ENCODE peak calls at places on chromosomes 5 and 9, in four cellular contexts. X is GM12865, D is foreskin fibroblast, P is mesenchymal stem cell. L is an unnamed sample.

GRCh38 chr5:10091701-10092100 is 158.0 kb downstream of the ATPSCKMT start:
- DNase-seq in X (no peak), D (no peak), P (no peak), L (no peak)

GRCh38 chr9:127693143-127693542 is 13.6 kb upstream of the CFAP157 start:
- DNase-seq in X (no peak), D (no peak), P (no peak), L (no peak)

GRCh38 chr5:620586-621180 is 8.5 kb downstream of the CEP72 start:
- DNase-seq in X (no peak), D (no peak), P (no peak), L (no peak)

GRCh38 chr9:16171851-16172250 is 619.0 kb downstream of the CCDC171 start:
- DNase-seq in X (no peak), D (no peak), P (no peak), L (no peak)

GRCh38 chr5:152632380-152632779 is 227.3 kb upstream of the NMUR2 start:
- DNase-seq in X (no peak), D (no peak), P (no peak), L (no peak)

GRCh38 chr9:110125207-110125751 is 82.7 kb downstream of the C9orf152 start:
- DNase-seq in X (no peak), D (peak; percentile 88), P (peak; percentile 99), L (no peak)

GRCh38 chr5:107403561-107403960 is 267.2 kb downstream of the EFNA5 start:
- DNase-seq in X (no peak), D (no peak), P (no peak), L (no peak)

GRCh38 chr5:111320953-111321352 is 96.8 kb downstream of the CAMK4 start:
- DNase-seq in X (no peak), D (no peak), P (no peak), L (no peak)

GRCh38 chr5:142808778-142809606 is 38.8 kb downstream of the ARHGAP26 start:
- DNase-seq in X (no peak), D (no peak), P (no peak), L (peak; percentile 62)

GRCh38 chr5:123094227-123094918 is 5.3 kb downstream of the PRDM6 start:
- DNase-seq in X (no peak), D (no peak), P (no peak), L (no peak)

GRCh38 chr5:83375049-83375710 is 96.4 kb upstream of the VCAN start:
- DNase-seq in X (no peak), D (peak; percentile 41), P (no peak), L (no peak)

GRCh38 chr9:26292943-26293342 is 599.7 kb downstream of the CAAP1 start:
- DNase-seq in X (no peak), D (peak; percentile 52), P (peak; percentile 12), L (no peak)

GRCh38 chr5:125149503-125149902 is 403.1 kb upstream of the ZNF608 start:
- DNase-seq in X (no peak), D (peak; percentile 9), P (peak; percentile 61), L (no peak)

GRCh38 chr5:109454726-109455505 is 45.1 kb upstream of the PJA2 start:
- DNase-seq in X (no peak), D (peak; percentile 69), P (peak; percentile 79), L (no peak)

GRCh38 chr5:82018462-82018861 is 46.6 kb downstream of the ATG10 start:
- DNase-seq in X (no peak), D (peak; percentile 9), P (peak; percentile 52), L (peak; percentile 91)

GRCh38 chr9:88421348-88421747 is 33.1 kb downstream of the SPIN1 start:
- DNase-seq in X (no peak), D (no peak), P (no peak), L (no peak)

GRCh38 chr5:53679261-53679660 is 118.8 kb downstream of the NDUFS4 start:
- DNase-seq in X (no peak), D (no peak), P (peak; percentile 5), L (no peak)

GRCh38 chr5:9222054-9222738 is 323.7 kb downstream of the SEMA5A start:
- DNase-seq in X (no peak), D (no peak), P (no peak), L (no peak)

GRCh38 chr5:151497391-151498002 is 50.1 kb downstream of the SLC36A1 start:
- DNase-seq in X (peak; percentile 23), D (peak; percentile 26), P (no peak), L (peak; percentile 60)

GRCh38 chr9:36148652-36149051 is 12.1 kb downstream of the GLIPR2 start:
- DNase-seq in X (peak; percentile 97), D (peak; percentile 99), P (peak; percentile 99), L (peak; percentile 81)

L was measured in NB4.